ENCODE peak calls at places on chromosomes 5 and 9, in four cellular contexts. One of them, this sample, is unnamed.

GRCh38 chr9:12775373-12775962 is 648 bp downstream of the LURAP1L start:
- DNase-seq in ovary: peak; percentile 45
- DNase-seq in neural progenitor cell: peak; percentile 64
- DNase-seq in CD4-positive, alpha-beta T cell: no peak
- DNase-seq in this sample: peak; percentile 26

GRCh38 chr5:146342882-146343865 is 4.5 kb downstream of the POU4F3 start:
- DNase-seq in ovary: no peak
- DNase-seq in neural progenitor cell: peak; percentile 64
- DNase-seq in CD4-positive, alpha-beta T cell: no peak
- DNase-seq in this sample: no peak

GRCh38 chr5:68134033-68134668 is 81.4 kb upstream of the PIK3R1 start:
- DNase-seq in ovary: no peak
- DNase-seq in neural progenitor cell: peak; percentile 35
- DNase-seq in CD4-positive, alpha-beta T cell: no peak
- DNase-seq in this sample: no peak

GRCh38 chr5:78675956-78676727 is 27.6 kb upstream of the LHFPL2 start:
- DNase-seq in ovary: no peak
- DNase-seq in neural progenitor cell: no peak
- DNase-seq in CD4-positive, alpha-beta T cell: no peak
- DNase-seq in this sample: no peak

GRCh38 chr9:89969156-89969566 is 364.3 kb downstream of the GADD45G start:
- DNase-seq in ovary: no peak
- DNase-seq in neural progenitor cell: no peak
- DNase-seq in CD4-positive, alpha-beta T cell: no peak
- DNase-seq in this sample: no peak

GRCh38 chr9:109192732-109193361 is 25.8 kb upstream of the FRRS1L start:
- DNase-seq in ovary: peak; percentile 77
- DNase-seq in neural progenitor cell: peak; percentile 73
- DNase-seq in CD4-positive, alpha-beta T cell: no peak
- DNase-seq in this sample: no peak

GRCh38 chr9:91751922-91752321 is 198.1 kb downstream of the ROR2 start:
- DNase-seq in ovary: no peak
- DNase-seq in neural progenitor cell: no peak
- DNase-seq in CD4-positive, alpha-beta T cell: no peak
- DNase-seq in this sample: no peak

GRCh38 chr5:64506567-64507321 is 929 bp downstream of the RGS7BP start:
- DNase-seq in ovary: peak; percentile 38
- DNase-seq in neural progenitor cell: peak; percentile 62
- DNase-seq in CD4-positive, alpha-beta T cell: no peak
- DNase-seq in this sample: no peak

GRCh38 chr5:32001284-32001683 is 172.8 kb downstream of the GOLPH3 start:
- DNase-seq in ovary: no peak
- DNase-seq in neural progenitor cell: no peak
- DNase-seq in CD4-positive, alpha-beta T cell: no peak
- DNase-seq in this sample: no peak

GRCh38 chr5:131749723-131750470 is 46.9 kb downstream of the FNIP1 start:
- DNase-seq in ovary: no peak
- DNase-seq in neural progenitor cell: no peak
- DNase-seq in CD4-positive, alpha-beta T cell: no peak
- DNase-seq in this sample: no peak

GRCh38 chr5:111386832-111387162 is 125.5 kb downstream of the STARD4 start:
- DNase-seq in ovary: no peak
- DNase-seq in neural progenitor cell: no peak
- DNase-seq in CD4-positive, alpha-beta T cell: no peak
- DNase-seq in this sample: no peak

GRCh38 chr5:19241690-19242089 is 746.3 kb downstream of the CDH18 start:
- DNase-seq in ovary: no peak
- DNase-seq in neural progenitor cell: no peak
- DNase-seq in CD4-positive, alpha-beta T cell: no peak
- DNase-seq in this sample: no peak

GRCh38 chr5:123845356-123846100 is 333.6 kb downstream of the CSNK1G3 start:
- DNase-seq in ovary: no peak
- DNase-seq in neural progenitor cell: no peak
- DNase-seq in CD4-positive, alpha-beta T cell: no peak
- DNase-seq in this sample: no peak

GRCh38 chr5:33649801-33650482 is 209.2 kb downstream of the TARS1 start:
- DNase-seq in ovary: no peak
- DNase-seq in neural progenitor cell: peak; percentile 71
- DNase-seq in CD4-positive, alpha-beta T cell: no peak
- DNase-seq in this sample: no peak

GRCh38 chr5:139705655-139706587 is 57.8 kb downstream of the CXXC5 start:
- DNase-seq in ovary: no peak
- DNase-seq in neural progenitor cell: no peak
- DNase-seq in CD4-positive, alpha-beta T cell: no peak
- DNase-seq in this sample: no peak

GRCh38 chr9:126206099-126206498 is 120.5 kb upstream of the MVB12B start:
- DNase-seq in ovary: no peak
- DNase-seq in neural progenitor cell: no peak
- DNase-seq in CD4-positive, alpha-beta T cell: no peak
- DNase-seq in this sample: no peak

GRCh38 chr5:149654282-149654681 is 73.0 kb downstream of the ARHGEF37 start:
- DNase-seq in ovary: no peak
- DNase-seq in neural progenitor cell: peak; percentile 25
- DNase-seq in CD4-positive, alpha-beta T cell: no peak
- DNase-seq in this sample: peak; percentile 45

GRCh38 chr5:54324651-54325271 is 14.4 kb upstream of the ARL15 start:
- DNase-seq in ovary: no peak
- DNase-seq in neural progenitor cell: no peak
- DNase-seq in CD4-positive, alpha-beta T cell: no peak
- DNase-seq in this sample: no peak

GRCh38 chr5:91182763-91183162 is 200.4 kb downstream of the ARRDC3 start:
- DNase-seq in ovary: no peak
- DNase-seq in neural progenitor cell: no peak
- DNase-seq in CD4-positive, alpha-beta T cell: no peak
- DNase-seq in this sample: peak; percentile 39

GRCh38 chr9:72592501-72593403 is 71.3 kb downstream of the TMC1 start:
- DNase-seq in ovary: no peak
- DNase-seq in neural progenitor cell: peak; percentile 73
- DNase-seq in CD4-positive, alpha-beta T cell: peak; percentile 2
- DNase-seq in this sample: no peak

GRCh38 chr5:74067748-74068541 is 441.9 kb downstream of the ARHGEF28 start:
- DNase-seq in ovary: no peak
- DNase-seq in neural progenitor cell: no peak
- DNase-seq in CD4-positive, alpha-beta T cell: no peak
- DNase-seq in this sample: no peak

GRCh38 chr5:181052928-181053759 is 13.1 kb downstream of the BTNL9 start:
- DNase-seq in ovary: no peak
- DNase-seq in neural progenitor cell: peak; percentile 62
- DNase-seq in CD4-positive, alpha-beta T cell: no peak
- DNase-seq in this sample: no peak

GRCh38 chr5:79143684-79144379 is 32.2 kb downstream of the BHMT start:
- DNase-seq in ovary: no peak
- DNase-seq in neural progenitor cell: no peak
- DNase-seq in CD4-positive, alpha-beta T cell: no peak
- DNase-seq in this sample: no peak

GRCh38 chr5:135020111-135020895 is 13.7 kb downstream of the PITX1 start:
- DNase-seq in ovary: peak; percentile 12
- DNase-seq in neural progenitor cell: no peak
- DNase-seq in CD4-positive, alpha-beta T cell: no peak
- DNase-seq in this sample: peak; percentile 12

GRCh38 chr5:14560091-14560595 is 21.4 kb upstream of the OTULINL start:
- DNase-seq in ovary: no peak
- DNase-seq in neural progenitor cell: peak; percentile 9
- DNase-seq in CD4-positive, alpha-beta T cell: no peak
- DNase-seq in this sample: no peak

GRCh38 chr9:112473986-112474385 is 12.6 kb upstream of the KIAA1958 start:
- DNase-seq in ovary: no peak
- DNase-seq in neural progenitor cell: no peak
- DNase-seq in CD4-positive, alpha-beta T cell: no peak
- DNase-seq in this sample: no peak

GRCh38 chr5:40165106-40165788 is 514.5 kb upstream of the PTGER4 start:
- DNase-seq in ovary: no peak
- DNase-seq in neural progenitor cell: no peak
- DNase-seq in CD4-positive, alpha-beta T cell: no peak
- DNase-seq in this sample: no peak

GRCh38 chr9:80061940-80062339 is 490.2 kb downstream of the TLE4 start:
- DNase-seq in ovary: no peak
- DNase-seq in neural progenitor cell: peak; percentile 33
- DNase-seq in CD4-positive, alpha-beta T cell: no peak
- DNase-seq in this sample: peak; percentile 70

GRCh38 chr5:156481741-156482140 is 154.8 kb downstream of the SGCD start:
- DNase-seq in ovary: no peak
- DNase-seq in neural progenitor cell: no peak
- DNase-seq in CD4-positive, alpha-beta T cell: no peak
- DNase-seq in this sample: no peak

GRCh38 chr5:1371191-1371590 is 26.3 kb upstream of the CLPTM1L start:
- DNase-seq in ovary: no peak
- DNase-seq in neural progenitor cell: no peak
- DNase-seq in CD4-positive, alpha-beta T cell: no peak
- DNase-seq in this sample: no peak

DNA sequence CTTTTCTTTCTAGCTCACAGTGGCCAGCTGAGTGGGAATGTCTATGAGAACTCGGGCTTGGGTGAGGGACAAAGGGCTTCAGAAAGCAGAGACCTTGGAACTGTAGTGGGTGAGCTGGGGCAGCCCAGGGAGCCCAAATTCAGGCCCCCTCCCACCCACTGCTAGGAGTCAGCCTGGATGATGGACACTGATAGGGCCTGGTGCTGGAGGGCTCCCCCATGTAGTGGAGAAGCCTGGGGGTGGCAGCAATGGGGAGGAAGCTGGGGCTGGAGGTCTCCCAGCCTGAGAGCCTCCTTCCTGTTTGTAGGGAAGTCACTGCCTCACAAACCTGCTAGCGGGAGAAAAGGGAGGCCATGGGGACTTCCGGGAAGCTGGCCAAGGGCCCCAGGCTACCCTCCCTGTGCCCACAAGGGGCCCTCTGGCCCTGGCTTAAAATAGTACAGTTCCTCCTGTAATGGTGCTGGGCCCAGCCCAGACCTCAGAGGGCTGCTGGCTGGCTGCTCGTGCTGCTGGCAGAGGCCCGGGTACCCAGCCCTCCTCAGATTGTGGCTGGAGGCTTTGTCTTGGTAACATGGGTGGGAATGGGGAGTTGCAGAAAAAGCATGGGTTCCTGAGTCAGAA is 6.3 kb upstream of the NR5A1 start:
- DNase-seq in ovary: no peak
- DNase-seq in neural progenitor cell: no peak
- DNase-seq in CD4-positive, alpha-beta T cell: no peak
- DNase-seq in this sample: no peak
- H3K27ac ChIP-seq in ovary: peak overlapping the region; percentile 43
- H3K27ac ChIP-seq in neural progenitor cell: no peak overlapping the region
- H3K27ac ChIP-seq in CD4-positive, alpha-beta T cell: no peak overlapping the region
- H3K27ac ChIP-seq in this sample: no peak overlapping the region

GRCh38 chr9:97993000-97993399 is 9.9 kb downstream of the ANP32B start:
- DNase-seq in ovary: no peak
- DNase-seq in neural progenitor cell: no peak
- DNase-seq in CD4-positive, alpha-beta T cell: no peak
- DNase-seq in this sample: no peak

GRCh38 chr9:97994695-97995094 is 11.6 kb downstream of the ANP32B start:
- DNase-seq in ovary: no peak
- DNase-seq in neural progenitor cell: no peak
- DNase-seq in CD4-positive, alpha-beta T cell: no peak
- DNase-seq in this sample: no peak

GRCh38 chr9:97990259-97990658 is 7.1 kb downstream of the ANP32B start:
- DNase-seq in ovary: no peak
- DNase-seq in neural progenitor cell: no peak
- DNase-seq in CD4-positive, alpha-beta T cell: no peak
- DNase-seq in this sample: no peak

GRCh38 chr9:97992219-97992618 is 9.1 kb downstream of the ANP32B start:
- DNase-seq in ovary: no peak
- DNase-seq in neural progenitor cell: no peak
- DNase-seq in CD4-positive, alpha-beta T cell: no peak
- DNase-seq in this sample: no peak

DNA sequence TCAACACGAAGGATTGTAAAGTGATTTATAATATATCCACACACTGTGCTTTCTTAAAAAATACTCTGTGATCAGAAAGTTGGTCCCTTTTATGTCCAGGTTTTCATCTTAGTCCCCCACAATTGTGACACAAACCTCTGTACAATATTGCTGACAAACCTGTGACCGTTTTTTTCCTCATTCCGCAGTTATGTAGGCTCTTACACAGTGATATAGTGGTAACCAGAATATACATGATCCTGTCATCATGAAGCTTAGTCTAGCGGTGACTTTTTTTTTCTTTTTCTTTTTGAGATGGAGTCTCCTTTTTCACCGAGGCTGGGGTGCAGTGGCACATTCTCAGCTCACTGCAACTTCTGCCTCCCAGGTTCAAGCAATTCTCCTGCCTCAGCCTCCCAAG is 8.7 kb downstream of the ANP32B start:
- DNase-seq in ovary: no peak
- DNase-seq in neural progenitor cell: no peak
- DNase-seq in CD4-positive, alpha-beta T cell: no peak
- DNase-seq in this sample: no peak
- H3K27ac ChIP-seq in ovary: no peak overlapping the region
- H3K27ac ChIP-seq in neural progenitor cell: no peak overlapping the region
- H3K27ac ChIP-seq in CD4-positive, alpha-beta T cell: no peak overlapping the region
- H3K27ac ChIP-seq in this sample: no peak overlapping the region

GRCh38 chr9:129761293-129761900 is 8.6 kb upstream of the PTGES start:
- DNase-seq in ovary: peak; percentile 72
- DNase-seq in neural progenitor cell: no peak
- DNase-seq in CD4-positive, alpha-beta T cell: no peak
- DNase-seq in this sample: no peak

GRCh38 chr9:129765764-129766317 is 13.0 kb upstream of the PTGES start:
- DNase-seq in ovary: no peak
- DNase-seq in neural progenitor cell: no peak
- DNase-seq in CD4-positive, alpha-beta T cell: no peak
- DNase-seq in this sample: no peak

GRCh38 chr9:129759804-129760502 is 7.1 kb upstream of the PTGES start:
- DNase-seq in ovary: no peak
- DNase-seq in neural progenitor cell: no peak
- DNase-seq in CD4-positive, alpha-beta T cell: no peak
- DNase-seq in this sample: no peak

GRCh38 chr9:129761901-129762359 is 9.1 kb upstream of the PTGES start:
- DNase-seq in ovary: no peak
- DNase-seq in neural progenitor cell: peak; percentile 58
- DNase-seq in CD4-positive, alpha-beta T cell: no peak
- DNase-seq in this sample: no peak

DNA sequence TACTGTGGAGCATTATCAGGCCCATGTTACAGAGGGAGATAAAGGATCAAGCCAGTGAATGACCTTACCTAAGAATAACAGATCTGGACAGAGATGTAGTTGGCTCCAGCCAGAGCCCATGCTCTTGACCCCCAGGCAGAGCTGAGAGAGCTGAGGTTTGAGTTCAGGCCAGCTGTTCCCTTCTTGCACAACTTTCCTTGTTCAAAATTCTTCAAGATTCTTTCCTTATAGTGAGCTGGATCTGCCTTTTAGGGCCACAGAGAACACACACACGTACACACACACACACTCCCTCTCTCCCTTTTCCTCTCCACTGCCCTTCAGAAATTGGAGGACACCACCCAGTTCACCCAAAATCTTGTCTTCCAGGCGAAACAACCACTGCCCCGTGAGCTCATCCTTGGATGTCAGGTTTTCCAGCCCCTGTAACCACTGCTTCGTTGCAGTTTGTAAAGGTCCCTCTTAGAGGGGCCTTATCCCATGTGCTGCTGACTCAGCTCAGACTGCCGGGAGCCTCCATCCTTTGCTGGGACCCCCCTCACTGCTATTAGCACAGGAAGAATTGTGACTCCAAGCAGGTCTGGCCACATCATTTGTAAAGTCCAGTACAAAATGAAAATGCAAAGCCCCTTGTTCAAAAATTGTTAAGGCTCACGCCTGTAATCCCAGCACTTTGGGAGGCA is 10.5 kb upstream of the PTGES start:
- DNase-seq in ovary: no peak
- DNase-seq in neural progenitor cell: no peak
- DNase-seq in CD4-positive, alpha-beta T cell: no peak
- DNase-seq in this sample: no peak
- H3K27ac ChIP-seq in ovary: peak overlapping the region; percentile 34
- H3K27ac ChIP-seq in neural progenitor cell: no peak overlapping the region
- H3K27ac ChIP-seq in CD4-positive, alpha-beta T cell: no peak overlapping the region
- H3K27ac ChIP-seq in this sample: no peak overlapping the region

GRCh38 chr9:33192493-33193245 is 25.5 kb upstream of the B4GALT1 start:
- DNase-seq in ovary: no peak
- DNase-seq in neural progenitor cell: no peak
- DNase-seq in CD4-positive, alpha-beta T cell: no peak
- DNase-seq in this sample: no peak
- H3K27ac ChIP-seq in ovary: no peak overlapping the region
- H3K27ac ChIP-seq in neural progenitor cell: no peak overlapping the region
- H3K27ac ChIP-seq in CD4-positive, alpha-beta T cell: no peak overlapping the region
- H3K27ac ChIP-seq in this sample: peak overlapping the region; percentile 72

This sample was measured in tibial artery.